ENCODE peak calls at places on chromosomes 16 and 17, in five cellular contexts. L, T, G, Y and V are unnamed samples.

GRCh38 chr16:4570688-4571321 is 14.7 kb downstream of the C16orf96 start:
- DNase-seq in G (peak; percentile 95), Y (no peak), T (peak; percentile 81), L (no peak), V (no peak)

GRCh38 chr16:239948-240277 is 5.3 kb downstream of the FAM234A start:
- DNase-seq in G (no peak), T (no peak), Y (peak; percentile 41), L (no peak), V (peak; percentile 39)

GRCh38 chr17:5128905-5129535 is 13.2 kb downstream of the USP6 start:
- DNase-seq in Y (no peak), L (no peak), G (no peak), T (no peak), V (no peak)

GRCh38 chr16:54657058-54657708 is 273.5 kb upstream of the IRX5 start:
- DNase-seq in T (no peak), L (no peak), G (peak; percentile 17), Y (no peak), V (no peak)

GRCh38 chr17:34997355-34997862 is 17.1 kb downstream of the LIG3 start:
- DNase-seq in G (no peak), T (no peak), L (no peak), Y (no peak), V (no peak)

GRCh38 chr17:8829036-8829941 is 30.1 kb upstream of the MFSD6L start:
- DNase-seq in G (no peak), T (no peak), L (no peak), Y (no peak), V (no peak)

GRCh38 chr17:7555320-7555948 is 3.1 kb upstream of the TNFSF13 start:
- DNase-seq in T (no peak), G (peak; percentile 63), Y (no peak), L (no peak), V (no peak)

GRCh38 chr16:66207139-66207863 is 159.2 kb upstream of the CDH5 start:
- DNase-seq in G (no peak), T (no peak), Y (no peak), L (no peak), V (no peak)

GRCh38 chr17:69525920-69526841 is 111.7 kb downstream of the MAP2K6 start:
- DNase-seq in Y (peak; percentile 54), T (peak; percentile 36), L (no peak), G (peak; percentile 82), V (peak; percentile 65)

GRCh38 chr17:42537156-42537805 is 1.2 kb downstream of the NAGLU start:
- DNase-seq in G (no peak), Y (no peak), L (no peak), T (no peak), V (no peak)

GRCh38 chr16:49437344-49437743 is 63.7 kb downstream of the C16orf78 start:
- DNase-seq in L (no peak), Y (no peak), T (no peak), G (no peak), V (no peak)

GRCh38 chr17:15398736-15399331 is 57.4 kb upstream of the TEKT3 start:
- DNase-seq in L (no peak), Y (no peak), G (no peak), T (no peak), V (peak; percentile 35)

GRCh38 chr16:11354733-11355574 is 9.7 kb downstream of the RMI2 start:
- DNase-seq in L (peak; percentile 79), Y (peak; percentile 35), T (no peak), G (no peak), V (no peak)
- TF ChIP-seq CREB1 in L (no peak), Y (no peak), T (no peak), G (no peak), V (no peak)

GRCh38 chr17:60699090-60699489 is 21.4 kb downstream of the BCAS3 start:
- DNase-seq in Y (no peak), G (no peak), T (no peak), L (no peak), V (no peak)

GRCh38 chr17:60695960-60696359 is 18.3 kb downstream of the BCAS3 start:
- DNase-seq in L (no peak), Y (no peak), G (no peak), T (no peak), V (no peak)
- TF ChIP-seq CREB1 in L (no peak), Y (no peak), G (no peak), T (no peak), V (no peak)

DNA sequence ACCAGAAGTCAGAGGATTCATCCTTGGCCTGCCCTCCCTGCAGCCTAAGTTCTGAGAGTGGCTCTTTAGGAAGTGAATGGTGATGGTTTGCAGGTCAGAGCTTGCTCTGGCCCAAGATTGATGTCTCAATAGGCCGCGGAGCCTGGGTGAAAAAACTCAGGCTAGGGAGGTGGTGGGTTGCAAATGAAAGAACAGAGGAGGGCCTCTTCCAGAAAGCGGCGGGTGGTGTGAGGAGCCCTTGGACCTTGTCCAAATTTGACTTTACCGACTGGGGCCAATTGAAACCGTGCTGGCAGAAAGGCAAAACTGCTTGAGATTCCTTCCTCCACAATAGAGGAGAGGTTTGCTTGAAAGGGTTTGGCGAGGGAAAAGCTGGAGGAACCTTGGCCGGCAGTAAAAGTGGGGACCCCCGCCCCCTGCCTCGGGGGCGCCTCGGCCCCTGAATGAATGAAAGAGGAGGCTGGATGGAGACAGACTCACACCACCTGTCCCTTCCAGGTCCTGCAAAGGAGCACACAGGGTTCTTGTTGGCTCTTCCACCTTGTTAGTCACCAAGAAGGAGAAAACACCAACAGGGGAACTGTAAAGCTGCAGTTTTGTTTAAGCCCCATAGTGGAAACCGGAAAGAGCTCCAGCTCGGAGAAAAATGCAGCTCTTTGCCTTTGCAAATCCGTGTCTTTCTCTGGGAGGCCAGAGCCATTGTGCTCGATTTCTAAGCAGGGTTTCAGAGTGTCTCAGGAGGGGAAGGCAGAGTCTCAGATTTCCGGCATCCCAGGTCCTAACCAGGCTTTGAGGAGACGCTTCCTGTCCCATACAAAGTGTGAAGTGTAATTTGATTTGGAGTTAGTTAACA is 331.4 kb downstream of the SEC14L1 start:
- DNase-seq in L (no peak), G (peak; percentile 86), T (no peak), Y (peak; percentile 41), V (no peak)
- TF ChIP-seq CREB1 in L (no peak), G (no peak), T (no peak), Y (no peak), V (no peak)

GRCh38 chr16:30434852-30435251 is 5.0 kb upstream of the DCTPP1 start:
- DNase-seq in L (no peak), Y (no peak), T (no peak), G (no peak), V (no peak)
- TF ChIP-seq CREB1 in L (no peak), Y (no peak), T (no peak), G (no peak), V (no peak)